ENCODE peak calls at places on chromosome 3, in nine cellular contexts. S, R, J, X, Z, C, U, O and Y are unnamed samples.

GRCh38 chr3:16058511-16058910 is 116.0 kb upstream of the GALNT15 start:
- DNase-seq in Z (no peak), X (no peak), U (no peak), O (no peak), S (no peak), R (no peak), C (no peak), J (no peak), Y (no peak)

GRCh38 chr3:196149375-196149774 is 61.8 kb downstream of the ZDHHC19 start:
- DNase-seq in O (no peak), X (no peak), Z (no peak), R (no peak), C (no peak), U (no peak), J (no peak), S (no peak), Y (no peak)

GRCh38 chr3:117681619-117682018 is 972.0 kb downstream of the TUSC7 start:
- DNase-seq in O (no peak), U (no peak), C (no peak), R (no peak), S (no peak), X (no peak), Z (no peak), J (no peak), Y (no peak)

GRCh38 chr3:131948806-131949205 is 86.0 kb downstream of the CPNE4 start:
- DNase-seq in U (no peak), S (no peak), Z (no peak), X (no peak), O (no peak), J (no peak), R (no peak), C (no peak), Y (no peak)

GRCh38 chr3:165339753-165340152 is 143.6 kb upstream of the SLITRK3 start:
- DNase-seq in J (no peak), S (no peak), X (no peak), O (no peak), R (no peak), C (peak), Z (no peak), U (no peak), Y (no peak)

GRCh38 chr3:14797731-14798130 is 21.0 kb upstream of the FGD5 start:
- DNase-seq in J (no peak), Z (no peak), O (no peak), U (no peak), X (no peak), C (no peak), S (no peak), R (no peak), Y (no peak)

GRCh38 chr3:72816843-72817485 is 31.3 kb downstream of the SHQ1 start:
- DNase-seq in J (no peak), Z (no peak), C (no peak), O (no peak), U (no peak), S (no peak), R (no peak), X (no peak), Y (no peak)

GRCh38 chr3:9230596-9230995 is 18.9 kb downstream of the SRGAP3 start:
- DNase-seq in X (no peak), S (peak), O (no peak), U (no peak), R (no peak), J (no peak), Z (no peak), C (no peak), Y (no peak)

GRCh38 chr3:129608087-129608935 is 1.8 kb upstream of the PLXND1 start:
- DNase-seq in R (peak), X (no peak), U (no peak), J (no peak), C (peak), Z (no peak), S (no peak), O (no peak), Y (no peak)

GRCh38 chr3:26484140-26484539 is 138.4 kb upstream of the LRRC3B start:
- DNase-seq in C (peak), U (no peak), Z (no peak), X (peak), S (no peak), O (no peak), J (no peak), R (no peak), Y (no peak)

GRCh38 chr3:8845641-8846040 is 76.2 kb upstream of the OXTR start:
- DNase-seq in X (no peak), O (no peak), R (no peak), U (no peak), C (no peak), S (no peak), Z (no peak), J (no peak), Y (no peak)

GRCh38 chr3:63762180-63762579 is 56.9 kb upstream of the C3orf49 start:
- DNase-seq in S (no peak), X (no peak), Z (no peak), U (no peak), J (no peak), C (no peak), R (no peak), O (no peak), Y (no peak)

GRCh38 chr3:80675790-80676189 is 908.0 kb upstream of the ROBO1 start:
- DNase-seq in C (no peak), R (no peak), U (no peak), X (no peak), O (no peak), S (no peak), J (no peak), Z (no peak), Y (no peak)

GRCh38 chr3:136250862-136251460 is 821 bp downstream of the PCCB start:
- DNase-seq in Z (peak), R (peak), X (peak), O (peak), C (peak), S (peak), J (no peak), U (peak), Y (peak)

GRCh38 chr3:186902154-186902553 is 28.2 kb upstream of the ST6GAL1 start:
- DNase-seq in O (no peak), C (no peak), Z (no peak), S (no peak), J (no peak), U (no peak), R (no peak), X (no peak), Y (no peak)

GRCh38 chr3:160403028-160403545 is 3.6 kb downstream of the SMC4 start:
- DNase-seq in Z (no peak), C (no peak), J (no peak), X (no peak), S (no peak), U (no peak), O (no peak), R (peak), Y (no peak)

GRCh38 chr3:46733026-46733800 is 15.5 kb upstream of the PRSS50 start:
- DNase-seq in C (no peak), O (no peak), R (no peak), U (no peak), Z (no peak), X (no peak), S (no peak), J (no peak), Y (peak)

GRCh38 chr3:141240290-141241247 is 8.9 kb downstream of the PXYLP1 start:
- DNase-seq in X (no peak), Z (no peak), R (no peak), U (no peak), J (no peak), O (no peak), S (no peak), C (no peak), Y (no peak)

GRCh38 chr3:125618208-125618607 is 22.9 kb upstream of the OSBPL11 start:
- DNase-seq in X (no peak), J (no peak), S (no peak), O (no peak), U (no peak), C (no peak), Z (no peak), R (no peak), Y (no peak)

GRCh38 chr3:120160050-120160449 is 65.8 kb upstream of the GSK3B start:
- DNase-seq in X (no peak), O (peak), C (no peak), U (no peak), J (no peak), S (no peak), Z (peak), R (no peak), Y (peak)

GRCh38 chr3:136336329-136337100 is 86.4 kb downstream of the PCCB start:
- DNase-seq in Z (no peak), X (no peak), C (no peak), R (no peak), O (no peak), J (no peak), S (no peak), U (no peak), Y (no peak)

GRCh38 chr3:107855710-107856109 is 235.1 kb downstream of the CD47 start:
- DNase-seq in U (no peak), C (peak), R (peak), Z (no peak), O (no peak), S (no peak), J (no peak), X (no peak), Y (no peak)

GRCh38 chr3:73484656-73485248 is 140.0 kb downstream of the PDZRN3 start:
- DNase-seq in C (no peak), O (no peak), J (no peak), R (no peak), S (no peak), U (no peak), X (no peak), Z (no peak), Y (no peak)

GRCh38 chr3:149659173-149659468 is 1.3 kb upstream of the WWTR1 start:
- DNase-seq in O (no peak), S (no peak), C (no peak), R (no peak), X (no peak), J (no peak), U (no peak), Z (no peak), Y (no peak)

GRCh38 chr3:44885618-44886017 is 11.2 kb downstream of the TGM4 start:
- DNase-seq in U (no peak), S (no peak), C (no peak), O (no peak), R (peak), J (no peak), X (no peak), Z (no peak), Y (no peak)

DNA sequence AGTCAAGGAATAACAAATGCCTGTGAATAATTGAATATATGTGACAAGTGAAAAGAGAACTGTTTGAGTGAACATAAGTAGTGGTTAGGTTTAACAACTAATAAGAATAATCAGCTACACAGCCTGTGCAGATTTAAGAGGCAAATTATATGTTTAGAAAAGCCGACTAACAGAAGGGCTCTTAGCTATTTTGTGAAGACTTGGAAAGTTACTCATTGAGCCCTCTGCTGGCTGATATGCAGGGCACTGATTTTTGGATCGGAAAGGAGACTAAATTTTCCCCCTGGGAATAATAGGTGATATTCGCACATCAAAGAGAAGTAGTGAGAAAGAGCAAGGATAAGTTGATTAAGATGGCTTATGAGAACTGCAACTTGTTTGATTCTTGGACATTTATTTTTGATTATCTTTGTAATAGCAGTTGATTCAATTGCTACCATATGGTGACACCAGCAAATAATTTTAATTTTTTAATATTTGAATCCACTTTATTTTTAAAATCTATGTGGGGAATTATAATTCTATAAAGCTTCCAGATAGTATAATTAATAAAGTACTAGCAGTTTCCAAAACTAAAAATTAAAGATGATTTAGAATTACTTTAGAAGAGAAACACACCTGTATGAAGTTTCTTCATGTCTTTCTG is 156.2 kb downstream of the NLGN1 start:
- DNase-seq in X (no peak), R (peak), C (peak), S (no peak), Z (no peak), J (no peak), U (no peak), O (no peak), Y (no peak)
- TF ChIP-seq CTCF in X (peak), R (peak), C (peak), S (no peak), Z (peak), J (no peak), U (peak), O (peak), Y (peak)

GRCh38 chr3:43391621-43392020 is 105.3 kb downstream of the SNRK start:
- DNase-seq in J (no peak), X (no peak), O (no peak), U (no peak), Z (no peak), C (no peak), R (no peak), S (no peak), Y (no peak)
- H3K27ac ChIP-seq in J (no peak), X (no peak), O (no peak), U (no peak), Z (no peak), C (no peak), R (peak), S (no peak), Y (peak)

GRCh38 chr3:180680097-180680430 is 775 bp upstream of the CCDC39 start:
- DNase-seq in C (peak), O (no peak), X (no peak), R (peak), J (no peak), U (peak), Z (peak), S (no peak), Y (peak)
- TF ChIP-seq CTCF in C (peak), O (no peak), X (peak), R (peak), J (no peak), U (peak), Z (no peak), S (no peak), Y (no peak)

GRCh38 chr3:32347286-32348125 is 44.1 kb upstream of the CMTM7 start:
- DNase-seq in R (no peak), J (no peak), S (no peak), X (no peak), U (no peak), C (no peak), O (no peak), Z (peak), Y (no peak)
- H3K27ac ChIP-seq in R (no peak), J (no peak), S (no peak), X (no peak), U (no peak), C (no peak), O (peak), Z (no peak), Y (no peak)

DNA sequence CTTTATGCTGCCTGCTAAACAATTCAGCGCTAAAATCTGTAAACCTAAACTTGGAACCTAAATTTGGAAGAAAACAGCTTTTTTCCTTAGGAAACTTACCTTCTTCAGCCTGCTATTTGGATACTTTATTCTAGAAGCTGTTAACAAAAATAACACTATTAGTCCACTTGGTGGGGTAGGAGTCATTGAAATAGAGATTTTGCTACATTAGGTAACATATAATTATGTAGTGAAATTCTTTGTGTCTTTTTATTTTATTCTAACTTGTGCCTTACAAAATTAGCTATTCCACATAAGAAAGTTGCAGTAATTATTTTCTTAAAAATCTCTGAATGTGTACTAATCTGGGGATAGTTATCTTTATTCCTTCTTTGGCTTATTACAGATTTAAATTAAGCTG is 360.4 kb upstream of the ROBO2 start:
- DNase-seq in U (no peak), R (no peak), Z (no peak), J (no peak), S (no peak), O (no peak), C (no peak), X (no peak), Y (no peak)
- TF ChIP-seq CTCF in U (no peak), R (no peak), Z (no peak), J (no peak), S (no peak), O (no peak), C (peak), X (no peak), Y (no peak)